ENCODE peak calls at places on chromosomes 5 and 9, in eight cellular contexts. X is endothelial cell; T is CD4-positive, alpha-beta T cell; E is uterus; O is MCF 10A; K is fibroblast of mammary gland; B is A549; C is choroid plexus epithelial cell. H is an unnamed sample.
A peak's percentile ranks its signal among the peaks of the same experiment; 100 is the strongest.

GRCh38 chr5:154743812-154744211 is 11.4 kb upstream of the LARP1 start:
- DNase-seq in K (no peak), T (no peak), B (no peak), X (no peak), O (no peak), C (no peak), E (no peak), H (no peak)

GRCh38 chr5:35230043-35230611 is at the start of gene PRLR:
- DNase-seq in C (peak; percentile 44), B (peak; percentile 12), T (no peak), X (peak; percentile 18), O (peak; percentile 85), E (peak; percentile 73), K (peak; percentile 33), H (no peak)

GRCh38 chr5:76790632-76791290 is 28.1 kb upstream of the F2RL1 start:
- DNase-seq in C (peak; percentile 98), X (peak; percentile 29), E (no peak), T (peak; percentile 14), O (peak; percentile 92), K (peak; percentile 100), B (peak; percentile 94), H (no peak)

GRCh38 chr5:37370864-37371726 is at the start of gene NUP155:
- DNase-seq in O (peak; percentile 99), K (peak; percentile 97), E (peak; percentile 90), C (peak; percentile 96), T (peak; percentile 88), X (peak; percentile 84), B (peak; percentile 98), H (peak; percentile 94)

GRCh38 chr5:143721960-143722359 is 90.0 kb upstream of the HMHB1 start:
- DNase-seq in C (no peak), X (no peak), T (no peak), B (no peak), O (no peak), K (no peak), E (no peak), H (no peak)

GRCh38 chr5:78339591-78340450 is 20.6 kb upstream of the SCAMP1 start:
- DNase-seq in C (no peak), K (no peak), E (no peak), T (no peak), O (no peak), B (no peak), X (no peak), H (no peak)

GRCh38 chr5:135185461-135186075 is 151.5 kb upstream of the PITX1 start:
- DNase-seq in C (peak; percentile 34), E (no peak), O (peak; percentile 40), T (peak; percentile 46), K (peak; percentile 8), X (no peak), B (no peak), H (no peak)

GRCh38 chr5:38420691-38421395 is 135.6 kb downstream of the LIFR start:
- DNase-seq in X (peak; percentile 63), K (peak; percentile 80), B (peak; percentile 73), T (no peak), O (peak; percentile 84), E (peak; percentile 48), C (peak; percentile 84), H (no peak)

GRCh38 chr5:160649304-160649703 is 202.7 kb downstream of the ATP10B start:
- DNase-seq in O (peak; percentile 56), C (no peak), E (no peak), X (peak; percentile 9), K (no peak), B (no peak), T (no peak), H (no peak)

GRCh38 chr5:4580772-4581171 is 559.4 kb upstream of the ADAMTS16 start:
- DNase-seq in T (no peak), O (no peak), X (no peak), E (no peak), C (no peak), B (no peak), K (no peak), H (no peak)

DNA sequence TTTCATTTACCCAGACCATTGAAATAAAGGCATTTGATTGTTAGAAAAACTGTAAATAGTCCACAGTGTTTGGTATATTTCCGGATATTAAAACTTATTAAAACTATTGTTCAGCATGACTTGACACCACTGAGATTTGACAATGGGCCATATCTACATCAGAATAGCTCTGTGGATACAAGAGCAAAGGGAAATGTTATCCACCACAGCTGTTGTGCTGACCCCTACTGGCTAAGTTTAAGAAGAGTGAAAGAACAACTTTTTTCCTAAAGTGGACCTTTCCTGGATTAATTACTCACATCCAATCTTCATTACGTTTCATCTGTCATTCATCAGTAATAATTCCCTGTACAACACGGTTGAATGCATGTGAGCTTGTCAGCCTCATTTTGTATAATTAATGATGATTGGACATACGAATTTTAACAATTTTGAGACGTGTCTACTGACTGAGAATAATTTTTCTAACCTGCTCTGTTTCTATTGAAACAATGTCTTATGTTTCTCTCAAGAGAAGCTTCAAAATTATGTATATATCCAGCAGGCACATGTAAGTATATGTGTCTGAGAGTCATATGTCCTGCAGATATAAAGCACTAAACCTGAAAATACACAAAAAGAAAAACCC is 1952.5 kb downstream of the MAT2B start:
- DNase-seq in T (no peak), K (peak; percentile 66), C (peak; percentile 73), E (no peak), O (peak; percentile 79), X (peak; percentile 33), B (peak; percentile 31), H (no peak)
- TF ChIP-seq CTCF in T (no peak), K (peak; percentile 77), C (peak; percentile 77), E (no peak), O (peak; percentile 80), X (peak; percentile 77), B (peak; percentile 21), H (peak; percentile 56)

DNA sequence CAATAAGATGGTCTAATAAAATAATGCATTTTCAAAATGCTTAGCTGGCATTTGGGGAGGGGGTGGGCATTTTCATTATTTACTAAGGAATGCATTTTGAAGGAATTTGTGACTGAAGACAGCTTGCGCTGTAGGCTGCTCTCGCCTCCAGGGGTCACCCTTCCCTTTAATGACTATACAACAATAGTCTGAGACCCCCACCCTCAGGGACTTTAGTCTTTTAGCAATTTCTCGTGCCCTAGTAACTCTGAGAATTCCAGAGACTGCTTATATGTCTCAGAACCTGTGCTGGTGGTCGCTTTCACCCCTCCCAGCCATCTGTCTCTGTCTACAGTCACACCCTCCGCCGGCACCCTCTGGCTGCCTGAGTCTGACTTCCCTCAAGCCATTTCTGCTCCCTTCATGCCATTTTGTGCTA is 671.5 kb downstream of the NR2F1-AS1 start:
- DNase-seq in K (no peak), O (no peak), X (peak; percentile 53), C (peak; percentile 71), E (no peak), T (no peak), B (peak; percentile 17), H (no peak)
- TF ChIP-seq CTCF in K (peak; percentile 57), O (no peak), X (peak; percentile 70), C (peak; percentile 81), E (peak; percentile 19), T (no peak), B (peak; percentile 45), H (peak; percentile 67)

DNA sequence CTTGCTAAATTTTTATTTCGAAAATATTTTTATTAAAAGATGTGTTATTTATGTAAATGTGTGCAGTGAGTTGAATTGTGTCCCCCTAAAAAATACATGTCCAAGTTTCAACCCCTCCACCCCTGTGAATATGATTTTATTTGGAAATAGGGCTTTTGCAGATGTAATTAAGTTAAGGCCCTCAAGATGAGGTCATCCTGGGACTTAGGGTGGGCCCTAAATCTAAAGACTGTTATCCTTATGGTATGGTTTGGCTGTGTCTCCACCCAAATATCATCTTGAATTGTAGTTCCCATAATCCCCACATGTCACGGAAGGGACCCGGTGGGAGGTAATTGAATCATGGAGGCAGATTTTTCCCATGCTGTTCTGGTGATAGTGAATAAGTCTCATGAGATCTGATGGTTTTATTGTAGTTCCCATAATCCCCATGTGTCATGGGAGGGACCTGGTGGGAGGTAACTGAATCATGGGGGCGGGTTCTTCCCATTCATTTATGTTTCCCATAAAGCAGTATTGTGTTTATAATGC is 1.5 kb upstream of the TMED7 start:
- DNase-seq in K (peak; percentile 23), X (no peak), O (no peak), B (peak; percentile 6), C (no peak), T (no peak), E (no peak), H (no peak)
- TF ChIP-seq CTCF in K (no peak), X (no peak), O (no peak), B (no peak), C (no peak), T (no peak), E (no peak), H (no peak)

GRCh38 chr5:157651623-157652376 is 438 bp downstream of the SOX30 start:
- DNase-seq in X (peak; percentile 66), B (no peak), E (peak; percentile 35), O (no peak), K (peak; percentile 46), T (peak; percentile 81), C (peak; percentile 72), H (no peak)
- TF ChIP-seq CTCF in X (peak; percentile 20), B (no peak), E (no peak), O (no peak), K (no peak), T (peak; percentile 51), C (peak; percentile 51), H (no peak)

GRCh38 chr9:107249131-107249533 is 33.9 kb upstream of the RAD23B start:
- DNase-seq in B (peak; percentile 57), K (no peak), C (peak; percentile 55), T (no peak), E (no peak), O (peak; percentile 41), X (no peak), H (no peak)

GRCh38 chr9:107248714-107249113 is 34.4 kb upstream of the RAD23B start:
- DNase-seq in T (no peak), K (no peak), X (no peak), B (no peak), E (no peak), O (no peak), C (no peak), H (no peak)

GRCh38 chr9:107243757-107244156 is 39.3 kb upstream of the RAD23B start:
- DNase-seq in X (no peak), B (peak; percentile 61), T (no peak), K (peak; percentile 65), E (no peak), O (peak; percentile 87), C (peak; percentile 65), H (no peak)

GRCh38 chr9:107249665-107250285 is 33.3 kb upstream of the RAD23B start:
- DNase-seq in T (no peak), C (no peak), B (no peak), K (peak; percentile 38), X (no peak), E (no peak), O (no peak), H (no peak)

GRCh38 chr9:107246259-107247254 is 36.5 kb upstream of the RAD23B start:
- DNase-seq in B (peak; percentile 43), E (no peak), K (peak; percentile 32), C (no peak), T (no peak), X (peak; percentile 33), O (no peak), H (no peak)
- TF ChIP-seq CTCF in B (peak; percentile 14), E (no peak), K (peak; percentile 11), C (peak; percentile 37), T (no peak), X (peak; percentile 28), O (no peak), H (no peak)